ENCODE peak calls at places on chromosome 11, in ten cellular contexts. V is HCT116, P is IMR-90, X is stomach, G is sigmoid colon, S is heart left ventricle, A is esophagus squamous epithelium, E is body of pancreas, B is ovary, Q is gastrocnemius medialis. R is an unnamed sample. For H3K9me3, the result is how much of the 10 kb centered on the place peaks cover.

GRCh38 chr11:126072141-126072741 is 9.6 kb upstream of the CDON start:
- DNase-seq in V (no peak), P (no peak), X (no peak), G (no peak), S (no peak), A (no peak), E (no peak), B (no peak), Q (no peak), R (no peak)

GRCh38 chr11:124865902-124866851 is 945 bp downstream of the ROBO3 start:
- DNase-seq in V (no peak), P (peak), X (peak), G (peak), S (no peak), A (no peak), E (no peak), B (peak), Q (no peak), R (peak)

GRCh38 chr11:73095613-73096012 is 46.5 kb downstream of the FCHSD2 start:
- DNase-seq in V (no peak), P (no peak), X (no peak), G (no peak), S (peak), A (no peak), E (no peak), B (no peak), Q (no peak), R (no peak)

GRCh38 chr11:15034687-15035267 is 38.6 kb upstream of the CALCB start:
- DNase-seq in V (no peak), P (no peak), X (no peak), G (no peak), S (no peak), A (no peak), E (no peak), B (no peak), Q (no peak), R (no peak)

GRCh38 chr11:107697291-107697690 is 14.6 kb downstream of the SLN start:
- DNase-seq in V (no peak), P (no peak), X (no peak), G (no peak), S (no peak), A (no peak), E (no peak), B (no peak), Q (no peak), R (no peak)

GRCh38 chr11:61815790-61816735 is 740 bp downstream of the FADS1 start:
- DNase-seq in V (peak), P (peak), X (peak), G (peak), S (peak), A (no peak), E (peak), B (peak), Q (peak), R (peak)

GRCh38 chr11:65291613-65292012 is 23.1 kb upstream of the CDC42EP2 start:
- DNase-seq in V (no peak), P (peak), X (no peak), G (no peak), S (no peak), A (no peak), E (no peak), B (peak), Q (no peak), R (no peak)

GRCh38 chr11:79150320-79150719 is 290.5 kb downstream of the TENM4 start:
- DNase-seq in V (no peak), P (no peak), X (no peak), G (no peak), S (no peak), A (no peak), E (no peak), B (no peak), Q (no peak), R (no peak)

GRCh38 chr11:78801161-78801884 is 226.7 kb upstream of the NARS2 start:
- DNase-seq in V (no peak), P (peak), X (peak), G (peak), S (peak), A (no peak), E (peak), B (peak), Q (peak), R (peak)

DNA sequence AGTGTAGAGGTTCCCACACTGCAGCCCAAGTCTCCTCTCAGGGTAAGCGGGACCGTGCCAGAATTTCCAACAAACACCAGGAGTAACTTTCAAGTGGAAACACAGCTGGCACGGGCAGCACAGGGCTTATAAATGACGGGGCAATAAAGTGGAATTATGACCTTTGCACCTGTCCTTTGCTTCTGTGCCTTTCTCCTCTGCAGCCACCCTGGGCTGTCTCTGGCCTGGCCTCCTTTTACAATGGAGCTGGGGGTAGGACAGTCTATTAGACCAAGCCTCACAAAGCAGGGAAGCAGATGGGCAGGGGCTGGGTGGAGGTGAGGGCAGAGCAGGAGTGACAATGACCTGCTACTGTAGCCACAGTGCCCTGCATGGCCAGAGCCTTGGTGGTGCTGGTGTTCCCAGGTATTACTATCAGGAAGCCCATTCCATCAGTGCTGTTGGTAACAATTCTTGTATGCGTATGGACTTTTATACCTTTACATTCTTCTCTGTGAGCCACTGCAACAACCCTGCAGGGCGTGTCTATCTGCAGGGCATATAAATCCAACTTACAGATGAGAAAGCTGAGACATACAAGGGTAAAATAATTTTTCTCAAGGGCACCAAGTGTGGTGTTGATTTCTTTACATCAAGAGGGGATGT is 387.8 kb downstream of the CTTN start:
- DNase-seq in V (no peak), P (no peak), X (no peak), G (no peak), S (no peak), A (no peak), E (no peak), B (no peak), Q (no peak), R (no peak)
- H3K9me3 ChIP-seq in V (under half), P (under half), X (under half), G (under half), S (under half), A (under half), E (under half), B (under half), Q (under half), R (under half)

DNA sequence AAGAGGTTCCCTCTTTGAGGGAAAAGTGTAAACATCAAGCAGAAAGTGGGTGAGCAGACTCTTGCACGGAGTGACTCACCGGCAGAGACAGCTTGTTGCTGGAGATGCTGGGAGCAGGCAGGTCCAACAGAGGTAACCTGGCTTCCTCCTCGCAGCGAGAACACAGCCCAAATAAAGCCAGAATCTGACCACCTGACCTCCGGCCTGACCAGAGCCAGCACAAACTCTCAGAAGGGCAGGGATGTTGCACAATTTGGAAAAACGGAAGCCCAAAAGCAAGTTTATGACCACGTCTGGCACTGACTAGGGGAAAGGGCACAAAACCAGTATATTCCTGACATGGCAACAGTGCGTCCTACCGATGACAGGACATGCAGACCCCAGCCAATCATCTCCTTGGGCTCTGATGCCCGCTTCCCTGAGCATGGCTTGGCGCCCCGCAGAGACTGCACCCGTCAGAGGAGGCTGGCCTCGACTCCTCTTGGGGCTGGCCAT is 5.4 kb downstream of the SMCO4 start:
- DNase-seq in V (no peak), P (peak), X (peak), G (no peak), S (peak), A (no peak), E (peak), B (no peak), Q (peak), R (peak)
- TF ChIP-seq POLR2A in V (no peak), P (no peak), X (no peak), G (no peak), S (no peak), A (no peak), E (no peak), B (no peak), Q (no peak), R (no peak)

GRCh38 chr11:114412946-114413345 is 12.5 kb downstream of the RBM7 start:
- DNase-seq in V (no peak), P (no peak), X (no peak), G (no peak), S (no peak), A (no peak), E (no peak), B (no peak), Q (no peak), R (no peak)

GRCh38 chr11:114413958-114414357 is 13.5 kb downstream of the RBM7 start:
- DNase-seq in V (no peak), P (no peak), X (no peak), G (no peak), S (no peak), A (no peak), E (no peak), B (no peak), Q (no peak), R (no peak)

GRCh38 chr11:114416441-114416928 is 16.0 kb downstream of the RBM7 start:
- DNase-seq in V (no peak), P (peak), X (no peak), G (no peak), S (no peak), A (no peak), E (no peak), B (no peak), Q (no peak), R (no peak)
- H3K27ac ChIP-seq in V (no peak), P (no peak), X (no peak), G (no peak), S (no peak), A (peak), E (no peak), B (no peak), Q (no peak), R (no peak)

GRCh38 chr11:71066311-71066710 is 186.1 kb downstream of the SHANK2 start:
- DNase-seq in V (no peak), P (no peak), X (no peak), G (no peak), S (no peak), A (no peak), E (no peak), B (no peak), Q (no peak), R (no peak)
- H3K9me3 ChIP-seq in V (under half), P (under half), X (under half), G (under half), S (under half), A (under half), E (under half), B (under half), Q (under half), R (under half)

GRCh38 chr11:10349281-10349665 is 44.4 kb downstream of the ADM start:
- DNase-seq in V (no peak), P (no peak), X (no peak), G (no peak), S (no peak), A (no peak), E (no peak), B (no peak), Q (no peak), R (no peak)

GRCh38 chr11:10351435-10351767 is 46.5 kb downstream of the ADM start:
- DNase-seq in V (no peak), P (no peak), X (peak), G (no peak), S (no peak), A (no peak), E (no peak), B (no peak), Q (no peak), R (no peak)

GRCh38 chr11:10348650-10349280 is 43.9 kb downstream of the ADM start:
- DNase-seq in V (no peak), P (peak), X (no peak), G (no peak), S (no peak), A (no peak), E (no peak), B (no peak), Q (peak), R (no peak)

GRCh38 chr11:10350341-10350740 is 45.5 kb downstream of the ADM start:
- DNase-seq in V (peak), P (peak), X (no peak), G (no peak), S (no peak), A (no peak), E (no peak), B (no peak), Q (no peak), R (no peak)

GRCh38 chr11:10349806-10350205 is 44.9 kb downstream of the ADM start:
- DNase-seq in V (no peak), P (no peak), X (no peak), G (no peak), S (no peak), A (no peak), E (no peak), B (no peak), Q (no peak), R (no peak)
- TF ChIP-seq POLR2A in V (no peak), P (no peak), X (no peak), G (no peak), S (no peak), A (no peak), E (no peak), B (no peak), Q (no peak), R (no peak)

DNA sequence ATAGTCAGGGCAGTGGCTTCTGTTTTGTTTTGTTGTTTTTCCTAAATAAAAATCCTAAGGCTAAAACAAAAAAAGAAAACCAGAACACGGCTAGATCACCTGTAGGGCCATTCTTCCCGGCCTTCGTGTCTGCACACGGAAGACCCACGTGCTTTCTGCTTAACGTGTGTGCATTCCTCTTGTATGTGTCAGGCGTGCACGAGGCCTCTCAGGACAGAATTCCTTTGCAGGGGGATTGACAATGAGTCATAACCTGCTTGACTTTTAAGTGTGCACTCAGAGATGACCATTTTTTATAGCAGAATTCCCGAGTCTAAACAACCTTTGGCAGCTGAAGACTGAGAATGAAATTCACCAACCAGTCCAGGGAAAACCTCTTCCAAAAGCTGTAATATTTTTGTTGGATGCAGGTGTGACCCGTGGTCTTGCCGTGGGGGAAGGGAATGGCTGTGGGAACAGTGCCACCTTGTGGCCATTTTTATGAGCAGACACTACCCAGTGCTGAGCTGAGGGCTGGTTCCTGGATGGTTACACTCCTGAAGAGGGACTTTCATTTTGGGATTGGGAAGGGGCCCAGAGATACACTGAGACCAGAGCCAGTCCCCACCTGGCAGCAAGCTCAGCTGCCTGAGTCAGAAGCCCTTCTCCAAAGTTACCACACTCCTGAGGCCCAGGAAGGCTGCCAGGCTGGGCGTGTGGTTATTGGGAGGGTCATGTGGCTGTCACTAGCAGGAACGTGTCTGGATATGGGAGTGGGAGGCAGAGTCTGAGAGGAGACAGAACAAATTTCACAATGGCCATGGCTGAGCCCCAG is 35.7 kb upstream of the DKK3 start:
- DNase-seq in V (peak), P (peak), X (peak), G (peak), S (peak), A (no peak), E (peak), B (peak), Q (peak), R (peak)
- H3K27ac ChIP-seq in V (peak), P (peak), X (no peak), G (peak), S (peak), A (peak), E (peak), B (no peak), Q (peak), R (no peak)

GRCh38 chr11:74866557-74866956 is 82.3 kb downstream of the XRRA1 start:
- DNase-seq in V (no peak), P (no peak), X (no peak), G (no peak), S (no peak), A (no peak), E (no peak), B (no peak), Q (no peak), R (no peak)

GRCh38 chr11:74871037-74871436 is 77.9 kb downstream of the XRRA1 start:
- DNase-seq in V (no peak), P (no peak), X (no peak), G (no peak), S (no peak), A (no peak), E (no peak), B (no peak), Q (no peak), R (no peak)

DNA sequence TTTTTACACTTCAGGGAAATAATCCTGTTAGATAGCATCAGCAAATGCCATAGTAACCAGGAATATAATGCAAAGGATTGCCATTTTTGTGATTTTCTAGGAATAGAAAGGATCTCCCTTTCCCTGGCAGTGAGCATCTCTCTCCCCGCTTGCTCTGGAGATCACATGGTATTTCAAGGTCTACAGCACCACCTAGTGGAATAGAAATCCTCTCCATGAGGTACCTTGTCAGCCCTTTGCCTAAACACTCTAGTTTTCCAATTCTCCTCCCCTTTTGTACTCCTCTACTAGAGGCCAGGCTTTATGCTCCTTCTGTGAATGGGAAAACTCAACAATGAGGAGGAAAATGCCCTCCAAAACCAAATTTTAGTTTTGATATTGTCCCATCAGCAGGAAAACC is 78.4 kb downstream of the XRRA1 start:
- DNase-seq in V (peak), P (peak), X (no peak), G (no peak), S (no peak), A (no peak), E (no peak), B (no peak), Q (no peak), R (no peak)
- H3K9me3 ChIP-seq in V (under half), P (under half), X (half or more), G (half or more), S (half or more), A (half or more), E (half or more), B (half or more), Q (under half), R (under half)